ENCODE peak calls at places on chromosome 15, in ten cellular contexts. One of them, this sample, is unnamed.

GRCh38 chr15:80594091-80594889 is 100.8 kb upstream of the ABHD17C start:
- DNase-seq in IMR-90: no peak
- DNase-seq in PC-9: no peak
- DNase-seq in EH: no peak
- DNase-seq in effector memory CD4-positive, alpha-beta T cell: no peak
- DNase-seq in AML-193: no peak
- DNase-seq in M059J: no peak
- DNase-seq in NCI-H1092 treated with DMSO at 0.1 percent for 48 hours: no peak
- DNase-seq in activated CD4-positive, alpha-beta T cell treated with anti-CD3 and anti-CD28 coated beads, Interleukin-2, amount 50 U/mL, for 1 hour: no peak
- DNase-seq in activated CD8-positive, alpha-beta memory T cell treated with anti-CD3 and anti-CD28 coated beads, Interleukin-2, amount 50 U/mL, for 4 hours: no peak
- DNase-seq in this sample: no peak

GRCh38 chr15:40906101-40906946 is 12.1 kb downstream of the VPS18 start:
- DNase-seq in IMR-90: peak; percentile 96
- DNase-seq in PC-9: peak; percentile 98
- DNase-seq in EH: peak; percentile 99
- DNase-seq in effector memory CD4-positive, alpha-beta T cell: peak; percentile 64
- DNase-seq in AML-193: peak; percentile 44
- DNase-seq in M059J: peak; percentile 97
- DNase-seq in NCI-H1092 treated with DMSO at 0.1 percent for 48 hours: peak; percentile 77
- DNase-seq in activated CD4-positive, alpha-beta T cell treated with anti-CD3 and anti-CD28 coated beads, Interleukin-2, amount 50 U/mL, for 1 hour: peak; percentile 70
- DNase-seq in activated CD8-positive, alpha-beta memory T cell treated with anti-CD3 and anti-CD28 coated beads, Interleukin-2, amount 50 U/mL, for 4 hours: peak; percentile 80
- DNase-seq in this sample: peak; percentile 98

GRCh38 chr15:32878849-32879795 is 161.3 kb downstream of the GREM1 start:
- DNase-seq in IMR-90: no peak
- DNase-seq in PC-9: no peak
- DNase-seq in EH: peak; percentile 32
- DNase-seq in effector memory CD4-positive, alpha-beta T cell: no peak
- DNase-seq in AML-193: no peak
- DNase-seq in M059J: peak; percentile 35
- DNase-seq in NCI-H1092 treated with DMSO at 0.1 percent for 48 hours: no peak
- DNase-seq in activated CD4-positive, alpha-beta T cell treated with anti-CD3 and anti-CD28 coated beads, Interleukin-2, amount 50 U/mL, for 1 hour: no peak
- DNase-seq in activated CD8-positive, alpha-beta memory T cell treated with anti-CD3 and anti-CD28 coated beads, Interleukin-2, amount 50 U/mL, for 4 hours: no peak
- DNase-seq in this sample: no peak

GRCh38 chr15:43749690-43750345 is 3.6 kb downstream of the PDIA3 start:
- DNase-seq in IMR-90: no peak
- DNase-seq in PC-9: no peak
- DNase-seq in EH: no peak
- DNase-seq in effector memory CD4-positive, alpha-beta T cell: peak; percentile 43
- DNase-seq in AML-193: no peak
- DNase-seq in M059J: no peak
- DNase-seq in NCI-H1092 treated with DMSO at 0.1 percent for 48 hours: no peak
- DNase-seq in activated CD4-positive, alpha-beta T cell treated with anti-CD3 and anti-CD28 coated beads, Interleukin-2, amount 50 U/mL, for 1 hour: peak; percentile 22
- DNase-seq in activated CD8-positive, alpha-beta memory T cell treated with anti-CD3 and anti-CD28 coated beads, Interleukin-2, amount 50 U/mL, for 4 hours: no peak
- DNase-seq in this sample: no peak

GRCh38 chr15:92159481-92159880 is 234.2 kb upstream of the ST8SIA2 start:
- DNase-seq in IMR-90: no peak
- DNase-seq in PC-9: no peak
- DNase-seq in EH: no peak
- DNase-seq in effector memory CD4-positive, alpha-beta T cell: no peak
- DNase-seq in AML-193: no peak
- DNase-seq in M059J: no peak
- DNase-seq in NCI-H1092 treated with DMSO at 0.1 percent for 48 hours: no peak
- DNase-seq in activated CD4-positive, alpha-beta T cell treated with anti-CD3 and anti-CD28 coated beads, Interleukin-2, amount 50 U/mL, for 1 hour: no peak
- DNase-seq in activated CD8-positive, alpha-beta memory T cell treated with anti-CD3 and anti-CD28 coated beads, Interleukin-2, amount 50 U/mL, for 4 hours: no peak
- DNase-seq in this sample: no peak

GRCh38 chr15:72482275-72482674 is 8.1 kb downstream of the ARIH1 start:
- DNase-seq in IMR-90: no peak
- DNase-seq in PC-9: no peak
- DNase-seq in EH: no peak
- DNase-seq in effector memory CD4-positive, alpha-beta T cell: no peak
- DNase-seq in AML-193: peak; percentile 40
- DNase-seq in M059J: no peak
- DNase-seq in NCI-H1092 treated with DMSO at 0.1 percent for 48 hours: no peak
- DNase-seq in activated CD4-positive, alpha-beta T cell treated with anti-CD3 and anti-CD28 coated beads, Interleukin-2, amount 50 U/mL, for 1 hour: no peak
- DNase-seq in activated CD8-positive, alpha-beta memory T cell treated with anti-CD3 and anti-CD28 coated beads, Interleukin-2, amount 50 U/mL, for 4 hours: no peak
- DNase-seq in this sample: no peak

GRCh38 chr15:35060591-35060990 is 24.5 kb downstream of the NANOGP8 start:
- DNase-seq in IMR-90: no peak
- DNase-seq in PC-9: no peak
- DNase-seq in EH: peak; percentile 15
- DNase-seq in effector memory CD4-positive, alpha-beta T cell: no peak
- DNase-seq in AML-193: no peak
- DNase-seq in M059J: peak; percentile 7
- DNase-seq in NCI-H1092 treated with DMSO at 0.1 percent for 48 hours: no peak
- DNase-seq in activated CD4-positive, alpha-beta T cell treated with anti-CD3 and anti-CD28 coated beads, Interleukin-2, amount 50 U/mL, for 1 hour: no peak
- DNase-seq in activated CD8-positive, alpha-beta memory T cell treated with anti-CD3 and anti-CD28 coated beads, Interleukin-2, amount 50 U/mL, for 4 hours: no peak
- DNase-seq in this sample: no peak

GRCh38 chr15:98777426-98777825 is 129.1 kb downstream of the IGF1R start:
- DNase-seq in IMR-90: no peak
- DNase-seq in PC-9: no peak
- DNase-seq in EH: no peak
- DNase-seq in effector memory CD4-positive, alpha-beta T cell: no peak
- DNase-seq in AML-193: no peak
- DNase-seq in M059J: no peak
- DNase-seq in NCI-H1092 treated with DMSO at 0.1 percent for 48 hours: no peak
- DNase-seq in activated CD4-positive, alpha-beta T cell treated with anti-CD3 and anti-CD28 coated beads, Interleukin-2, amount 50 U/mL, for 1 hour: no peak
- DNase-seq in activated CD8-positive, alpha-beta memory T cell treated with anti-CD3 and anti-CD28 coated beads, Interleukin-2, amount 50 U/mL, for 4 hours: no peak
- DNase-seq in this sample: no peak

GRCh38 chr15:81296673-81297072 is 27.3 kb downstream of the STARD5 start:
- DNase-seq in IMR-90: no peak
- DNase-seq in PC-9: no peak
- DNase-seq in EH: no peak
- DNase-seq in effector memory CD4-positive, alpha-beta T cell: peak; percentile 66
- DNase-seq in AML-193: peak; percentile 93
- DNase-seq in M059J: no peak
- DNase-seq in NCI-H1092 treated with DMSO at 0.1 percent for 48 hours: no peak
- DNase-seq in activated CD4-positive, alpha-beta T cell treated with anti-CD3 and anti-CD28 coated beads, Interleukin-2, amount 50 U/mL, for 1 hour: peak; percentile 60
- DNase-seq in activated CD8-positive, alpha-beta memory T cell treated with anti-CD3 and anti-CD28 coated beads, Interleukin-2, amount 50 U/mL, for 4 hours: peak; percentile 51
- DNase-seq in this sample: peak; percentile 16

GRCh38 chr15:93087825-93088199 is 1.2 kb downstream of the RGMA start:
- DNase-seq in IMR-90: peak; percentile 5
- DNase-seq in PC-9: peak; percentile 47
- DNase-seq in EH: peak; percentile 30
- DNase-seq in effector memory CD4-positive, alpha-beta T cell: peak; percentile 49
- DNase-seq in AML-193: peak; percentile 50
- DNase-seq in M059J: peak; percentile 50
- DNase-seq in NCI-H1092 treated with DMSO at 0.1 percent for 48 hours: peak; percentile 61
- DNase-seq in activated CD4-positive, alpha-beta T cell treated with anti-CD3 and anti-CD28 coated beads, Interleukin-2, amount 50 U/mL, for 1 hour: peak; percentile 59
- DNase-seq in activated CD8-positive, alpha-beta memory T cell treated with anti-CD3 and anti-CD28 coated beads, Interleukin-2, amount 50 U/mL, for 4 hours: peak; percentile 64
- DNase-seq in this sample: peak; percentile 79

GRCh38 chr15:96336643-96337353 is 6.3 kb downstream of the NR2F2 start:
- DNase-seq in IMR-90: no peak
- DNase-seq in PC-9: no peak
- DNase-seq in EH: peak; percentile 38
- DNase-seq in effector memory CD4-positive, alpha-beta T cell: no peak
- DNase-seq in AML-193: no peak
- DNase-seq in M059J: peak; percentile 42
- DNase-seq in NCI-H1092 treated with DMSO at 0.1 percent for 48 hours: no peak
- DNase-seq in activated CD4-positive, alpha-beta T cell treated with anti-CD3 and anti-CD28 coated beads, Interleukin-2, amount 50 U/mL, for 1 hour: no peak
- DNase-seq in activated CD8-positive, alpha-beta memory T cell treated with anti-CD3 and anti-CD28 coated beads, Interleukin-2, amount 50 U/mL, for 4 hours: no peak
- DNase-seq in this sample: no peak

GRCh38 chr15:86611392-86612040 is 531.8 kb downstream of the AGBL1 start:
- DNase-seq in IMR-90: no peak
- DNase-seq in PC-9: no peak
- DNase-seq in EH: no peak
- DNase-seq in effector memory CD4-positive, alpha-beta T cell: peak; percentile 4
- DNase-seq in AML-193: no peak
- DNase-seq in M059J: peak; percentile 84
- DNase-seq in NCI-H1092 treated with DMSO at 0.1 percent for 48 hours: no peak
- DNase-seq in activated CD4-positive, alpha-beta T cell treated with anti-CD3 and anti-CD28 coated beads, Interleukin-2, amount 50 U/mL, for 1 hour: no peak
- DNase-seq in activated CD8-positive, alpha-beta memory T cell treated with anti-CD3 and anti-CD28 coated beads, Interleukin-2, amount 50 U/mL, for 4 hours: no peak
- DNase-seq in this sample: no peak